ENCODE peak calls at places on chromosomes 12 and 14, in eight cellular contexts. J is fibroblast of pulmonary artery, V is cardiac fibroblast, A is cardiac muscle cell, L is A549, R is MM.1S, S is GM12865, X is fibroblast of mammary gland. Y is an unnamed sample.

GRCh38 chr12:132484183-132484890 is 5.6 kb upstream of the FBRSL1 start:
- DNase-seq in R (no peak), L (no peak), X (no peak), A (no peak), V (no peak), S (no peak), J (no peak), Y (no peak)

GRCh38 chr12:30928356-30929264 is 2.1 kb downstream of the TSPAN11 start:
- DNase-seq in R (no peak), L (no peak), V (no peak), J (no peak), S (no peak), A (no peak), X (no peak), Y (no peak)

GRCh38 chr12:93191461-93191860 is 186.3 kb upstream of the NUDT4 start:
- DNase-seq in A (no peak), L (no peak), V (peak), S (no peak), R (no peak), J (no peak), X (no peak), Y (peak)

GRCh38 chr12:145369-145960 is 68.5 kb downstream of the SLC6A12 start:
- DNase-seq in L (no peak), A (no peak), J (no peak), X (no peak), V (no peak), S (no peak), R (no peak), Y (no peak)

GRCh38 chr12:92927055-92927435 is 2.0 kb downstream of the EEA1 start:
- DNase-seq in S (peak), V (peak), R (peak), A (peak), L (no peak), J (peak), X (peak), Y (peak)

GRCh38 chr12:107351109-107351508 is 257.8 kb upstream of the CRY1 start:
- DNase-seq in X (no peak), A (no peak), V (no peak), L (no peak), R (no peak), S (no peak), J (no peak), Y (no peak)

GRCh38 chr12:56521590-56522371 is at the start of gene RBMS2:
- DNase-seq in V (peak), S (peak), A (peak), R (peak), J (peak), L (peak), X (peak), Y (peak)

GRCh38 chr12:48982397-48983080 is 4.4 kb downstream of the WNT1 start:
- DNase-seq in V (no peak), S (no peak), R (no peak), L (no peak), A (no peak), X (no peak), J (no peak), Y (no peak)

GRCh38 chr14:36585100-36585499 is 2.7 kb upstream of the NKX2-8 start:
- DNase-seq in V (no peak), X (no peak), S (no peak), L (no peak), J (no peak), A (no peak), R (no peak), Y (no peak)

GRCh38 chr12:116924558-116925453 is 14.1 kb downstream of the FBXW8 start:
- DNase-seq in J (peak), A (peak), R (peak), L (no peak), V (peak), S (peak), X (peak), Y (peak)

GRCh38 chr14:52829527-52829926 is 38.1 kb upstream of the GNPNAT1 start:
- DNase-seq in L (no peak), J (no peak), X (no peak), A (no peak), V (no peak), R (no peak), S (no peak), Y (no peak)

GRCh38 chr14:39015360-39015961 is 87.6 kb downstream of the SEC23A start:
- DNase-seq in R (peak), J (peak), A (peak), X (peak), L (peak), S (peak), V (peak), Y (peak)

GRCh38 chr14:105050551-105050897 is 14.7 kb downstream of the GPR132 start:
- DNase-seq in S (no peak), J (peak), V (peak), R (no peak), A (peak), X (no peak), L (no peak), Y (peak)

GRCh38 chr14:67241416-67242362 is at the start of gene PALS1:
- DNase-seq in J (peak), X (peak), S (no peak), V (peak), R (no peak), A (peak), L (peak), Y (peak)

GRCh38 chr12:123071401-123072304 is 79.2 kb downstream of the PITPNM2 start:
- DNase-seq in L (no peak), J (no peak), S (no peak), R (no peak), A (no peak), X (peak), V (no peak), Y (peak)

GRCh38 chr12:100672075-100672592 is 98.7 kb downstream of the GAS2L3 start:
- DNase-seq in J (no peak), R (peak), X (peak), A (no peak), V (peak), S (peak), L (peak), Y (no peak)

GRCh38 chr14:80491562-80492139 is 280.3 kb upstream of the DIO2 start:
- DNase-seq in S (no peak), A (no peak), J (no peak), X (no peak), V (no peak), R (no peak), L (no peak), Y (peak)

GRCh38 chr14:64705406-64706118 is 1.3 kb downstream of the PLEKHG3 start:
- DNase-seq in R (no peak), J (no peak), L (no peak), S (no peak), X (no peak), V (no peak), A (no peak), Y (peak)

GRCh38 chr14:21807975-21808374 is 134.4 kb upstream of the OR4E1 start:
- DNase-seq in J (no peak), R (no peak), L (no peak), S (no peak), A (no peak), X (no peak), V (no peak), Y (no peak)

GRCh38 chr12:46722737-46723136 is 103.1 kb downstream of the SLC38A4 start:
- DNase-seq in V (peak), R (no peak), J (peak), X (peak), S (no peak), L (no peak), A (peak), Y (peak)

GRCh38 chr12:124445121-124445718 is 122.2 kb downstream of the NCOR2 start:
- DNase-seq in R (no peak), J (no peak), X (no peak), L (no peak), A (no peak), S (no peak), V (no peak), Y (no peak)

GRCh38 chr12:1575799-1576401 is 18.5 kb downstream of the FBXL14 start:
- DNase-seq in V (peak), L (no peak), X (peak), R (no peak), S (no peak), A (peak), J (peak), Y (peak)

GRCh38 chr12:123267991-123268843 is 3.4 kb downstream of the CDK2AP1 start:
- DNase-seq in X (no peak), J (no peak), L (no peak), R (no peak), A (no peak), S (no peak), V (no peak), Y (peak)

GRCh38 chr14:58861546-58861945 is 223.8 kb downstream of the DACT1 start:
- DNase-seq in V (no peak), A (peak), L (no peak), R (no peak), X (no peak), S (no peak), J (peak), Y (peak)

GRCh38 chr14:55715889-55716288 is 135.9 kb downstream of the KTN1 start:
- DNase-seq in R (no peak), S (peak), V (peak), L (no peak), J (peak), X (peak), A (peak), Y (peak)

GRCh38 chr12:56753566-56753965 is 1.4 kb upstream of the PRIM1 start:
- DNase-seq in V (no peak), S (no peak), A (no peak), X (no peak), R (no peak), J (no peak), L (no peak), Y (no peak)

GRCh38 chr14:91899777-91900176 is 32.4 kb upstream of the TC2N start:
- DNase-seq in A (no peak), L (no peak), V (peak), X (peak), S (no peak), R (no peak), J (peak), Y (no peak)

GRCh38 chr14:91897121-91897701 is 29.9 kb upstream of the TC2N start:
- DNase-seq in L (no peak), J (peak), X (peak), A (peak), S (no peak), V (peak), R (no peak), Y (peak)

GRCh38 chr14:91901449-91902250 is 34.3 kb upstream of the TC2N start:
- DNase-seq in A (no peak), R (no peak), J (peak), S (no peak), X (peak), L (no peak), V (no peak), Y (peak)

GRCh38 chr14:91898256-91898843 is 31.0 kb upstream of the TC2N start:
- DNase-seq in R (no peak), V (peak), J (peak), L (no peak), A (peak), X (peak), S (no peak), Y (no peak)

DNA sequence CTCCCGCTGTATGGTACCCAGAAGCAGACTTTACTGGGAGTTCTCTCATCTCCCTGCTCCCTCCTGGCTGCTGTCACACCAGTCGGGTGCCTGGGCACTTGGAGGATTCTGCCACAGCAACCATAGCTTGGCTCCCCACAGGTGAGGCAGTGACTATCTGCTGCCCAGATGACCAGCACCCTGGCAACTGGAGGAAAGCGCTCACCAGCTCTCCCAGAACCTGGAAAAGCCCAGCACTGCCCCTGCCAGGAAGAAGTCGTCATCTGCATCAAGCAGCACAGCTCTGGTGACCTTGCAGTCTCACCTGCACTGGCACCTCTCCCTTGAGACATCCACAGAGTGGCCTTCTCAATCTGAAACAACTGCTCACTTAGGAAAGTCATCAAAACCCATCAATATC is 31.9 kb upstream of the TC2N start:
- DNase-seq in R (no peak), L (no peak), A (no peak), J (no peak), V (no peak), X (no peak), S (peak), Y (no peak)
- TF ChIP-seq CTCF in R (no peak), L (no peak), A (no peak), J (no peak), V (no peak), X (no peak), S (peak), Y (no peak)

GRCh38 chr14:20801726-20802125 is 918 bp downstream of the RNASE1 start:
- DNase-seq in X (no peak), S (no peak), V (no peak), L (no peak), R (no peak), J (no peak), A (peak), Y (no peak)
- H3K4me3 ChIP-seq in X (no peak), S (no peak), V (no peak), L (no peak), R (no peak), J (no peak), A (no peak), Y (no peak)

GRCh38 chr12:75526655-75527511 is 15.5 kb upstream of the KRR1 start:
- DNase-seq in R (peak), S (peak), L (peak), V (peak), X (peak), J (peak), A (peak), Y (peak)
- TF ChIP-seq CTCF in R (peak), S (peak), L (peak), V (peak), X (peak), J (peak), A (peak), Y (peak)

GRCh38 chr12:108633081-108633533 is 587 bp downstream of the SELPLG start:
- DNase-seq in R (no peak), L (no peak), X (no peak), J (no peak), V (no peak), A (no peak), S (no peak), Y (no peak)

GRCh38 chr12:108634225-108634795 is 616 bp upstream of the SELPLG start:
- DNase-seq in S (peak), A (no peak), J (no peak), R (peak), V (no peak), X (no peak), L (no peak), Y (no peak)

GRCh38 chr12:108635997-108636808 is 2.5 kb upstream of the SELPLG start:
- DNase-seq in X (no peak), V (no peak), J (no peak), L (no peak), S (no peak), A (no peak), R (peak), Y (no peak)

GRCh38 chr12:108635201-108635996 is 1.7 kb upstream of the SELPLG start:
- DNase-seq in A (no peak), J (no peak), L (no peak), X (no peak), V (no peak), R (peak), S (peak), Y (peak)

GRCh38 chr12:108633534-108634224 is at the start of gene SELPLG:
- DNase-seq in J (no peak), L (no peak), R (peak), V (no peak), X (no peak), S (peak), A (no peak), Y (no peak)
- H3K4me3 ChIP-seq in J (no peak), L (no peak), R (peak), V (no peak), X (no peak), S (peak), A (no peak), Y (no peak)

DNA sequence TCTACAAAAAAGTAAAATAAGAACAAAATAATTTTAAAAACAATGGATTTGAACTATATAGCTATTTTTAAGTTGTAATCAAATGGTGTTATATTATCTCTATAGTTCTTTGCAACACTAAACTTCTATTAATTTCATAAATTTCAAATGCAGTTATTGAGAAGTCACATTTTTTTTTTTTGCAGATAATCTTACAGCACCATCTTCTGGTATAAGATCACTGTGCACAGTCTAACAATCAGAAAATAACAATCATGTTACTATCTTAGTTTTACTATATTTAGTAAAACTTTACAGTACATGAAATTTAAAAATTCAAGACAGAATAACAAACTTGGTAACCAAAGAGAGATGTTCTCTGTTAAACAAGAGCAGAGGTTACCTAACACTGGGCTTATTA is 40.6 kb downstream of the GXYLT1 start:
- DNase-seq in A (no peak), S (no peak), R (no peak), V (no peak), J (peak), X (no peak), L (no peak), Y (no peak)
- TF ChIP-seq CTCF in A (peak), S (no peak), R (no peak), V (peak), J (peak), X (peak), L (peak), Y (peak)

GRCh38 chr14:95597784-95598204 is 62.9 kb downstream of the GLRX5 start:
- DNase-seq in V (peak), L (no peak), S (peak), A (peak), J (peak), R (no peak), X (peak), Y (peak)
- H3K4me3 ChIP-seq in V (no peak), L (no peak), S (no peak), A (peak), J (no peak), R (no peak), X (no peak), Y (no peak)

GRCh38 chr12:89421093-89421835 is 69.0 kb upstream of the DUSP6 start:
- DNase-seq in L (no peak), R (no peak), J (no peak), V (no peak), A (no peak), X (no peak), S (no peak), Y (no peak)
- TF ChIP-seq CTCF in L (no peak), R (peak), J (no peak), V (no peak), A (peak), X (peak), S (no peak), Y (peak)

Y was measured in AG10803.